ENCODE peak calls at places on chromosomes 3 and 15, in six cellular contexts. One of them, this sample, is unnamed.

GRCh38 chr3:37973250-37974054 is 17.1 kb upstream of the VILL start:
- DNase-seq in MG63: no peak
- DNase-seq in GM06990: no peak
- DNase-seq in HCT116: no peak
- DNase-seq in neural progenitor cell: no peak
- DNase-seq in dorsolateral prefrontal cortex: no peak
- DNase-seq in this sample: no peak

GRCh38 chr3:36455406-36455805 is 75.1 kb downstream of the STAC start:
- DNase-seq in MG63: no peak
- DNase-seq in neural progenitor cell: no peak
- DNase-seq in GM06990: no peak
- DNase-seq in dorsolateral prefrontal cortex: no peak
- DNase-seq in HCT116: no peak
- DNase-seq in this sample: no peak

GRCh38 chr15:63504979-63505841 is 817 bp downstream of the USP3 start:
- DNase-seq in neural progenitor cell: peak; percentile 79
- DNase-seq in dorsolateral prefrontal cortex: no peak
- DNase-seq in MG63: peak; percentile 63
- DNase-seq in GM06990: peak; percentile 63
- DNase-seq in HCT116: no peak
- DNase-seq in this sample: peak; percentile 65

GRCh38 chr15:43943511-43943910 is 116.7 kb downstream of the WDR76 start:
- DNase-seq in GM06990: no peak
- DNase-seq in dorsolateral prefrontal cortex: no peak
- DNase-seq in MG63: peak; percentile 19
- DNase-seq in neural progenitor cell: no peak
- DNase-seq in HCT116: no peak
- DNase-seq in this sample: no peak

GRCh38 chr15:83602021-83602420 is 51.9 kb upstream of the ADAMTSL3 start:
- DNase-seq in GM06990: no peak
- DNase-seq in neural progenitor cell: no peak
- DNase-seq in MG63: no peak
- DNase-seq in HCT116: peak; percentile 12
- DNase-seq in dorsolateral prefrontal cortex: no peak
- DNase-seq in this sample: no peak

GRCh38 chr15:48395532-48396011 is 64.3 kb downstream of the DUT start:
- DNase-seq in dorsolateral prefrontal cortex: no peak
- DNase-seq in GM06990: no peak
- DNase-seq in HCT116: no peak
- DNase-seq in MG63: peak; percentile 93
- DNase-seq in neural progenitor cell: no peak
- DNase-seq in this sample: no peak

GRCh38 chr15:44286814-44287555 is 1.5 kb upstream of the GOLM2 start:
- DNase-seq in neural progenitor cell: no peak
- DNase-seq in HCT116: no peak
- DNase-seq in dorsolateral prefrontal cortex: no peak
- DNase-seq in MG63: no peak
- DNase-seq in GM06990: no peak
- DNase-seq in this sample: no peak

GRCh38 chr3:10338591-10339369 is 17.9 kb upstream of the SEC13 start:
- DNase-seq in GM06990: no peak
- DNase-seq in neural progenitor cell: no peak
- DNase-seq in MG63: no peak
- DNase-seq in dorsolateral prefrontal cortex: no peak
- DNase-seq in HCT116: no peak
- DNase-seq in this sample: no peak

GRCh38 chr3:120983321-120983665 is 75.3 kb downstream of the STXBP5L start:
- DNase-seq in GM06990: no peak
- DNase-seq in neural progenitor cell: peak; percentile 8
- DNase-seq in HCT116: no peak
- DNase-seq in MG63: no peak
- DNase-seq in dorsolateral prefrontal cortex: no peak
- DNase-seq in this sample: no peak

GRCh38 chr3:17894434-17895060 is 152.1 kb upstream of the TBC1D5 start:
- DNase-seq in MG63: peak; percentile 2
- DNase-seq in neural progenitor cell: peak; percentile 77
- DNase-seq in GM06990: no peak
- DNase-seq in HCT116: peak; percentile 56
- DNase-seq in dorsolateral prefrontal cortex: no peak
- DNase-seq in this sample: peak; percentile 11

GRCh38 chr15:73986776-73987056 is 5.4 kb downstream of the STOML1 start:
- DNase-seq in dorsolateral prefrontal cortex: no peak
- DNase-seq in HCT116: no peak
- DNase-seq in neural progenitor cell: no peak
- DNase-seq in GM06990: no peak
- DNase-seq in MG63: no peak
- DNase-seq in this sample: no peak

GRCh38 chr3:14640157-14640562 is 11.4 kb upstream of the CCDC174 start:
- DNase-seq in dorsolateral prefrontal cortex: peak; percentile 45
- DNase-seq in neural progenitor cell: no peak
- DNase-seq in GM06990: no peak
- DNase-seq in HCT116: no peak
- DNase-seq in MG63: peak; percentile 57
- DNase-seq in this sample: no peak

GRCh38 chr3:69439683-69440270 is 53.9 kb upstream of the FRMD4B start:
- DNase-seq in MG63: no peak
- DNase-seq in neural progenitor cell: no peak
- DNase-seq in dorsolateral prefrontal cortex: no peak
- DNase-seq in GM06990: peak; percentile 28
- DNase-seq in HCT116: peak; percentile 16
- DNase-seq in this sample: no peak

GRCh38 chr3:127702151-127702578 is 29.4 kb downstream of the ABTB1 start:
- DNase-seq in dorsolateral prefrontal cortex: peak; percentile 29
- DNase-seq in HCT116: no peak
- DNase-seq in neural progenitor cell: no peak
- DNase-seq in GM06990: no peak
- DNase-seq in MG63: peak; percentile 92
- DNase-seq in this sample: no peak

GRCh38 chr3:56491566-56491965 is 23.3 kb upstream of the ERC2 start:
- DNase-seq in dorsolateral prefrontal cortex: no peak
- DNase-seq in MG63: no peak
- DNase-seq in neural progenitor cell: no peak
- DNase-seq in HCT116: no peak
- DNase-seq in GM06990: no peak
- DNase-seq in this sample: no peak

GRCh38 chr3:136772709-136773108 is 20.5 kb upstream of the STAG1 start:
- DNase-seq in GM06990: no peak
- DNase-seq in HCT116: no peak
- DNase-seq in neural progenitor cell: no peak
- DNase-seq in MG63: peak; percentile 68
- DNase-seq in dorsolateral prefrontal cortex: no peak
- DNase-seq in this sample: no peak

GRCh38 chr3:4809970-4810369 is 169.3 kb upstream of the BHLHE40 start:
- DNase-seq in MG63: no peak
- DNase-seq in GM06990: no peak
- DNase-seq in neural progenitor cell: no peak
- DNase-seq in HCT116: no peak
- DNase-seq in dorsolateral prefrontal cortex: no peak
- DNase-seq in this sample: no peak

GRCh38 chr3:12308517-12308916 is 19.6 kb downstream of the PPARG start:
- DNase-seq in dorsolateral prefrontal cortex: no peak
- DNase-seq in HCT116: peak; percentile 76
- DNase-seq in GM06990: no peak
- DNase-seq in MG63: no peak
- DNase-seq in neural progenitor cell: no peak
- DNase-seq in this sample: no peak

DNA sequence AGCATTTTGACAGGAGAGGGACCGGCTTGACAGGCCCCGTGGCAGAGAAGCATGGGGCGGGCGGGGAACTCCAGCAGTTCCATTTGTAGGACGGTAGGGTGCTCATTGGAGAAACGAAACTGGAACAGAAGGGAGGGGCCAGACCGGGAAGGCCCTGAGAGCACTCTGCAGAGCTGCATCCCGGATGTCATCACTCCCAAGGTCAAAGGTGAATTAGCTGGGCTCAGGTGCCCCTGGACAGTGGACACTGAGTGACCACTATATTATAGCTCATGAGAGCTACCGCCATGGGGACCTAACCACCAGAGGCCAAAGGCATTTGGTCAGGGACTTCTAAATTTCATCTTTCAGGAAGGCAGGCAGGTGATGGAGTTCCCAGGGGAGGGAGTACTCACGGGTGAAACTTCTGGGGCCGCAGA is 7.3 kb downstream of the CSRNP1 start:
- DNase-seq in neural progenitor cell: no peak
- DNase-seq in HCT116: no peak
- DNase-seq in MG63: no peak
- DNase-seq in GM06990: peak; percentile 42
- DNase-seq in dorsolateral prefrontal cortex: no peak
- DNase-seq in this sample: no peak
- H3K4me3 ChIP-seq in neural progenitor cell: no peak overlapping the region
- H3K4me3 ChIP-seq in HCT116: no peak overlapping the region
- H3K4me3 ChIP-seq in MG63: no peak overlapping the region
- H3K4me3 ChIP-seq in GM06990: peak overlapping the region; percentile 68
- H3K4me3 ChIP-seq in dorsolateral prefrontal cortex: no peak overlapping the region
- H3K4me3 ChIP-seq in this sample: no peak overlapping the region

GRCh38 chr3:159852821-159853505 is 135.7 kb upstream of the IL12A start:
- DNase-seq in GM06990: no peak
- DNase-seq in MG63: peak; percentile 67
- DNase-seq in HCT116: no peak
- DNase-seq in dorsolateral prefrontal cortex: peak; percentile 56
- DNase-seq in neural progenitor cell: peak; percentile 38
- DNase-seq in this sample: peak; percentile 57

GRCh38 chr3:159853506-159853864 is 135.2 kb upstream of the IL12A start:
- DNase-seq in GM06990: no peak
- DNase-seq in MG63: no peak
- DNase-seq in dorsolateral prefrontal cortex: no peak
- DNase-seq in neural progenitor cell: no peak
- DNase-seq in HCT116: no peak
- DNase-seq in this sample: no peak

GRCh38 chr3:159856496-159857098 is 132.0 kb upstream of the IL12A start:
- DNase-seq in dorsolateral prefrontal cortex: no peak
- DNase-seq in HCT116: no peak
- DNase-seq in GM06990: no peak
- DNase-seq in MG63: no peak
- DNase-seq in neural progenitor cell: peak; percentile 59
- DNase-seq in this sample: no peak

GRCh38 chr3:159855599-159856495 is 132.8 kb upstream of the IL12A start:
- DNase-seq in neural progenitor cell: peak; percentile 33
- DNase-seq in HCT116: no peak
- DNase-seq in GM06990: no peak
- DNase-seq in dorsolateral prefrontal cortex: no peak
- DNase-seq in MG63: no peak
- DNase-seq in this sample: no peak

GRCh38 chr3:159854500-159855124 is 134.0 kb upstream of the IL12A start:
- DNase-seq in HCT116: peak; percentile 59
- DNase-seq in GM06990: no peak
- DNase-seq in dorsolateral prefrontal cortex: no peak
- DNase-seq in MG63: peak; percentile 71
- DNase-seq in neural progenitor cell: no peak
- DNase-seq in this sample: peak; percentile 90
- H3K4me3 ChIP-seq in HCT116: no peak overlapping the region
- H3K4me3 ChIP-seq in GM06990: no peak overlapping the region
- H3K4me3 ChIP-seq in dorsolateral prefrontal cortex: peak overlapping the region; percentile 46
- H3K4me3 ChIP-seq in MG63: no peak overlapping the region
- H3K4me3 ChIP-seq in neural progenitor cell: no peak overlapping the region
- H3K4me3 ChIP-seq in this sample: no peak overlapping the region

DNA sequence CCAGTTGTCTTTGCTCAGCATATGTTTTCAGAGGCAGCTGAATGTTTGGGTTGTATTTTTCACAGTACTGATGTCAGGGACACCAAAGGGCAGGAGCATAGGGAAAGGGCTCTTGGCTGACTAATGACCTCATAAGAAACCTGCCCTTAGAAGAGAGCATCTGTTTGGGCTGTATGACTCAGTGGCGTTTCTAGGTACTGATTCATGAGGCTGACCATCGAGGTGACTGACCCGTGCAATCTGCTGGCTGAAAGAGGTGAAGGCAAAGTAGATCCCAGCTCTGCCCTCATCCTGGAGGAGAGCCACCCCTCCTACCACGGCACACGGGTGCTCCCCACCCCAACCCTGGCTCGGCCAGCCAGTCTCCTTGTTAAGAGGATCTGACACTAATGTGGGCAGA is 8.3 kb downstream of the LMCD1 start:
- DNase-seq in dorsolateral prefrontal cortex: no peak
- DNase-seq in neural progenitor cell: no peak
- DNase-seq in HCT116: peak; percentile 47
- DNase-seq in GM06990: no peak
- DNase-seq in MG63: no peak
- DNase-seq in this sample: peak; percentile 58
- H3K4me3 ChIP-seq in dorsolateral prefrontal cortex: no peak overlapping the region
- H3K4me3 ChIP-seq in neural progenitor cell: no peak overlapping the region
- H3K4me3 ChIP-seq in HCT116: no peak overlapping the region
- H3K4me3 ChIP-seq in GM06990: no peak overlapping the region
- H3K4me3 ChIP-seq in MG63: no peak overlapping the region
- H3K4me3 ChIP-seq in this sample: no peak overlapping the region

GRCh38 chr3:186775999-186776398 is 7.4 kb upstream of the EIF4A2 start:
- DNase-seq in HCT116: no peak
- DNase-seq in dorsolateral prefrontal cortex: no peak
- DNase-seq in MG63: no peak
- DNase-seq in neural progenitor cell: peak; percentile 20
- DNase-seq in GM06990: no peak
- DNase-seq in this sample: no peak

GRCh38 chr3:186772281-186772885 is 11.0 kb upstream of the EIF4A2 start:
- DNase-seq in MG63: no peak
- DNase-seq in dorsolateral prefrontal cortex: no peak
- DNase-seq in HCT116: no peak
- DNase-seq in GM06990: no peak
- DNase-seq in neural progenitor cell: no peak
- DNase-seq in this sample: no peak

DNA sequence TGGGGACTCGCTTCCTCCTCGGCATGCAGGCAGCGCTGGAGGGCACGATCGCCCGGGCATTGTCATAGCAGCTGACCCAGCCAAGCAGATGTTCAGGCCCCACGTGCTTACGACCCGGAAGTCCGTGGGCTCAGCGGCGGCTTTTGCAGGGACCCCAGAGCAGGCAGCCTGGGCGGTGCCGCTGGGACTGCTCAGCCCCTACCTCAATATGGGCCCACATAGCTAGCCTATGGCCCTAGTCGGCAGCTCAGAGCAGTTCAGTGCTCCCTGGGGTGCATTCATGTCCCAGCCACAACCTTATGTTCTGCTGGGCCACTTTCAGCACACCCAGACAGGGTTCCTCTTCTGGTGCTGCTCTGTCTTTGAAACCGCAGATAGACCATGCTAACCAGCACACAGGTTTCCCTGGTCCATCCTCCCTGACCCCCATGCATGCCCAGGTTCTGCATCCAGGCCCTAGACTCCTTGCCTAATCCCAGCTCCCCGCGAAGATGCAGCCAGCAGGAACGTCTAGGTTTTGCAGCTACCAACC is 10.4 kb upstream of the EIF4A2 start:
- DNase-seq in HCT116: no peak
- DNase-seq in GM06990: peak; percentile 85
- DNase-seq in dorsolateral prefrontal cortex: peak; percentile 58
- DNase-seq in neural progenitor cell: peak; percentile 19
- DNase-seq in MG63: peak; percentile 49
- DNase-seq in this sample: no peak
- H3K4me3 ChIP-seq in HCT116: no peak overlapping the region
- H3K4me3 ChIP-seq in GM06990: peak overlapping the region; percentile 63
- H3K4me3 ChIP-seq in dorsolateral prefrontal cortex: peak overlapping the region; percentile 69
- H3K4me3 ChIP-seq in neural progenitor cell: no peak overlapping the region
- H3K4me3 ChIP-seq in MG63: no peak overlapping the region
- H3K4me3 ChIP-seq in this sample: no peak overlapping the region